ENCODE peak calls at places on chromosomes 6 and 20, in eight cellular contexts. Y is body of pancreas, F is cardiac muscle cell, G is heart right ventricle, A is keratinocyte, U is Panc1, C is thoracic aorta, T is A673. W is an unnamed sample.

GRCh38 chr6:147204060-147204785 is at the start of gene STXBP5:
- DNase-seq in Y (peak; percentile 66), F (peak; percentile 64), G (peak; percentile 57), A (no peak), U (no peak), C (no peak), T (peak; percentile 55), W (peak; percentile 37)

GRCh38 chr20:57653546-57653900 is 33.3 kb upstream of the ZBP1 start:
- DNase-seq in Y (no peak), F (no peak), G (no peak), A (no peak), U (no peak), C (no peak), T (no peak), W (peak; percentile 2)

GRCh38 chr6:149614352-149614751 is 34.2 kb downstream of the KATNA1 start:
- DNase-seq in Y (no peak), F (no peak), G (no peak), A (peak; percentile 11), U (no peak), C (no peak), T (no peak), W (no peak)

GRCh38 chr6:141077355-141078333 is 1055.1 kb upstream of the GJE1 start:
- DNase-seq in Y (no peak), F (peak; percentile 46), G (no peak), A (no peak), U (no peak), C (no peak), T (peak; percentile 56), W (peak; percentile 68)

GRCh38 chr20:54266844-54267243 is 59.0 kb downstream of the PFDN4 start:
- DNase-seq in Y (no peak), F (no peak), G (no peak), A (no peak), U (no peak), C (no peak), T (no peak), W (no peak)

GRCh38 chr20:62266340-62266739 is 28.0 kb downstream of the OSBPL2 start:
- DNase-seq in Y (no peak), F (no peak), G (no peak), A (no peak), U (no peak), C (no peak), T (peak; percentile 18), W (no peak)

GRCh38 chr6:39924283-39924682 is 10.0 kb downstream of the MOCS1 start:
- DNase-seq in Y (no peak), F (no peak), G (no peak), A (no peak), U (no peak), C (no peak), T (no peak), W (no peak)

GRCh38 chr6:34223381-34223963 is 13.2 kb upstream of the HMGA1 start:
- DNase-seq in Y (peak; percentile 32), F (no peak), G (no peak), A (no peak), U (no peak), C (no peak), T (no peak), W (no peak)

GRCh38 chr20:53834044-53834442 is 236.4 kb downstream of the BCAS1 start:
- DNase-seq in Y (no peak), F (no peak), G (no peak), A (no peak), U (no peak), C (no peak), T (no peak), W (no peak)

GRCh38 chr6:13916230-13916944 is 8.4 kb upstream of the RNF182 start:
- DNase-seq in Y (peak; percentile 55), F (no peak), G (no peak), A (no peak), U (no peak), C (no peak), T (peak; percentile 55), W (peak; percentile 74)

GRCh38 chr6:53814353-53814752 is 19.5 kb downstream of the LRRC1 start:
- DNase-seq in Y (no peak), F (no peak), G (no peak), A (no peak), U (no peak), C (no peak), T (no peak), W (no peak)

GRCh38 chr6:109794201-109794926 is 103.3 kb downstream of the FIG4 start:
- DNase-seq in Y (no peak), F (no peak), G (no peak), A (no peak), U (peak; percentile 22), C (no peak), T (no peak), W (no peak)

GRCh38 chr6:82085701-82086100 is 161.8 kb downstream of the IBTK start:
- DNase-seq in Y (no peak), F (peak; percentile 20), G (no peak), A (no peak), U (no peak), C (no peak), T (peak; percentile 74), W (no peak)

GRCh38 chr6:170182781-170183120 is 108.1 kb downstream of the DLL1 start:
- DNase-seq in Y (no peak), F (no peak), G (no peak), A (no peak), U (no peak), C (no peak), T (no peak), W (no peak)

GRCh38 chr6:45472383-45472782 is 94.6 kb upstream of the SUPT3H start:
- DNase-seq in Y (no peak), F (no peak), G (no peak), A (no peak), U (no peak), C (no peak), T (no peak), W (no peak)

GRCh38 chr20:62553136-62553837 is 77.5 kb upstream of the GATA5 start:
- DNase-seq in Y (no peak), F (no peak), G (no peak), A (no peak), U (no peak), C (no peak), T (no peak), W (no peak)

GRCh38 chr6:52417675-52418111 is 2.4 kb upstream of the EFHC1 start:
- DNase-seq in Y (no peak), F (no peak), G (no peak), A (no peak), U (no peak), C (no peak), T (peak; percentile 71), W (peak; percentile 33)

DNA sequence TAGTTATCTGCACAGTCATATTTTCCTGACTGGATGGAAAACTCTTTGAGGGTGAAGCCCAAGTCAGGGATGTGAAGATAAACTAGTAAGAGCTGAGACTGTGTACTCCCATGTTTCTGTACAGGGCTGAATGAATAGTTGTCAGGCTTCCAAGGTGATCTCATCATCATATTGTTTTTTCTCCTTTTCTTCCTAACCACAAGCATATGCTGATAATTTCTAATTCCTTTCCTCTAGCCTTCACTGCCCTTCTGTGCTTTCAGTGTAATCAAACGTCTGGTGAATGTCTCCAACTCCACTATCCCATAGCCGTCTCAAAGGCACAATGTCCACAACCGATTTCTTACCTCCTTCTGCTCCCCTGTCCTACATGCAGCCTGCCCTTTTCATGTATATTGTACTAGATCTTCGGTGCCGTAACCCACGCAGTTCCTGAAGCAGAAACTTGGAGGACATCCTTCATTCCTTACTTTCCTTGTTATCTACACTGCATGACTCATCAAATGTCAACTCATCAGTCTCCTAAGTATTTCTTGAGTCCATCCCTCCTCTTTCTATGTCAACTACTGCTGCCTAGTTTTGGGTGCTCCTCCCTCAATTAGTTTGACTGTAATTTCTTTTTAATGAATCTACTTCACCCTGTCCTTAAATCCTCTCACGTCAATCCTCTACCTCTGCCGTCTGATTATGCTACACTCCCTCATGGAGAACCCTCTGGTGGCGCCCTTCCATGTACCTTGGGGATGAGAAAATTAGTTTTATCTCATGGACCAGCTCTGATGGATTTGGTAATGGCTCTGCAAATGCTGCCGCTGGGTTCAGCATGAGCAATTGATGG is 21.9 kb downstream of the NCOA7 start:
- DNase-seq in Y (no peak), F (no peak), G (no peak), A (no peak), U (no peak), C (no peak), T (peak; percentile 50), W (no peak)
- H3K4me3 ChIP-seq in Y (no peak overlapping the region), F (no peak overlapping the region), G (no peak overlapping the region), A (no peak overlapping the region), U (no peak overlapping the region), C (peak overlapping the region; percentile 10), T (no peak overlapping the region), W (no peak overlapping the region)

GRCh38 chr20:63560333-63560805 is 6.4 kb downstream of the FNDC11 start:
- DNase-seq in Y (no peak), F (no peak), G (no peak), A (no peak), U (no peak), C (no peak), T (no peak), W (no peak)

GRCh38 chr20:63558804-63559484 is 5.0 kb downstream of the FNDC11 start:
- DNase-seq in Y (no peak), F (no peak), G (no peak), A (no peak), U (no peak), C (no peak), T (no peak), W (no peak)

GRCh38 chr20:63562461-63563185 is 8.7 kb downstream of the FNDC11 start:
- DNase-seq in Y (no peak), F (no peak), G (no peak), A (no peak), U (no peak), C (no peak), T (no peak), W (no peak)

GRCh38 chr20:63561624-63562396 is 7.9 kb downstream of the FNDC11 start:
- DNase-seq in Y (no peak), F (no peak), G (no peak), A (no peak), U (no peak), C (no peak), T (no peak), W (no peak)

GRCh38 chr20:63560856-63561609 is 7.1 kb downstream of the FNDC11 start:
- DNase-seq in Y (no peak), F (no peak), G (no peak), A (no peak), U (no peak), C (no peak), T (no peak), W (no peak)
- H3K36me3 ChIP-seq in Y (no peaks in the 10 kb centered on the region), F (no peaks in the 10 kb centered on the region), G (peaks cover 23% of the 10 kb centered on the region), A (peaks cover 28% of the 10 kb centered on the region), U (no peaks in the 10 kb centered on the region), C (peaks cover 23% of the 10 kb centered on the region), T (no peaks in the 10 kb centered on the region), W (no peaks in the 10 kb centered on the region)

GRCh38 chr20:59042796-59043621 is 423 bp upstream of the PRELID3B start:
- DNase-seq in Y (peak; percentile 96), F (peak; percentile 94), G (peak; percentile 96), A (peak; percentile 42), U (peak; percentile 64), C (peak; percentile 59), T (peak; percentile 94), W (peak; percentile 91)
- TF ChIP-seq CTCF in Y (no peak), F (no peak), G (no peak), A (no peak), U (no peak), C (no peak), T (no peak), W (no peak)

DNA sequence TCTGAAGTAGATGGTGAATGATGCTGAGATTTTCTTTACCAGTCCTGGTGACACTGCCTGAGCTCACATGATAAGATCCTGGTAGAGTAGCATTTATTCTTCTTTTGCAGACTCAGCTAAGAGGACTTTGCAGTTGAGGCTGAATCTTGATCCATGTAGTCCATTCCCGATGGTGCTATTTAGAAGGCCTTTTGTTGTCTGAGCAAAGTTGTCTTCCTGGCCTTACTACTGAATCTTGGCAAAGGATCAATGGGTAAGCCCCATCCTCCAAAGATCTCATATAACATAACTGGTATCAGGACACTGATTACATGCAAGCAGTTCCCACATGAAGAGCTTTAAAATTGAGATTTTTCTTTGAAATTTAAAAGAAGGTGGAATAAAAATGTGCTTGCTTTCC is 291.6 kb downstream of the SOX4 start:
- DNase-seq in Y (no peak), F (no peak), G (no peak), A (no peak), U (no peak), C (no peak), T (no peak), W (no peak)
- H3K4me3 ChIP-seq in Y (no peak overlapping the region), F (no peak overlapping the region), G (no peak overlapping the region), A (no peak overlapping the region), U (no peak overlapping the region), C (no peak overlapping the region), T (no peak overlapping the region), W (no peak overlapping the region)

W was measured in WERI-Rb-1.